ENCODE peak calls at places on chromosome 1, in eight cellular contexts. Z is lower lobe of right lung; M is uterus; K is CD8-positive, alpha-beta memory T cell; U is GM23338; J is breast epithelium; Y is SJCRH30; B is HepG2. C is an unnamed sample.

GRCh38 chr1:18943914-18944572 is 12.4 kb downstream of the IFFO2 start:
- DNase-seq in B (no peak), Y (no peak), K (no peak), Z (no peak), J (no peak), U (no peak), M (no peak), C (no peak)

GRCh38 chr1:170288155-170288554 is 142.4 kb downstream of the NTMT2 start:
- DNase-seq in M (no peak), B (no peak), Y (no peak), J (no peak), K (no peak), U (peak; percentile 56), Z (no peak), C (no peak)

GRCh38 chr1:110118636-110119396 is 6.6 kb downstream of the UBL4B start:
- DNase-seq in U (no peak), K (no peak), B (no peak), J (peak; percentile 17), M (no peak), Y (no peak), Z (no peak), C (no peak)

GRCh38 chr1:157691285-157691920 is 9.2 kb downstream of the FCRL3 start:
- DNase-seq in U (peak; percentile 77), Y (peak; percentile 24), J (no peak), M (no peak), Z (no peak), K (no peak), B (peak; percentile 7), C (peak; percentile 42)

GRCh38 chr1:72433591-72433990 is 151.3 kb upstream of the NEGR1 start:
- DNase-seq in J (no peak), Z (no peak), M (no peak), K (no peak), B (no peak), U (no peak), Y (no peak), C (no peak)

GRCh38 chr1:53025034-53025777 is 36.8 kb upstream of the PODN start:
- DNase-seq in B (peak; percentile 90), Y (no peak), J (no peak), Z (no peak), U (no peak), K (no peak), M (peak; percentile 76), C (no peak)

GRCh38 chr1:246608616-246609376 is 42.5 kb downstream of the CNST start:
- DNase-seq in M (peak; percentile 39), Y (peak; percentile 62), K (no peak), U (peak; percentile 68), B (peak; percentile 70), J (peak; percentile 86), Z (peak; percentile 93), C (peak; percentile 42)

GRCh38 chr1:63713627-63714481 is 60.0 kb upstream of the ROR1 start:
- DNase-seq in U (no peak), J (no peak), B (no peak), Z (no peak), M (no peak), Y (peak; percentile 91), K (no peak), C (no peak)

GRCh38 chr1:55213885-55214213 is 1.3 kb downstream of the USP24 start:
- DNase-seq in K (no peak), Z (no peak), B (no peak), U (peak; percentile 28), J (no peak), M (no peak), Y (no peak), C (peak; percentile 47)

GRCh38 chr1:55212349-55213028 is 2.7 kb downstream of the USP24 start:
- DNase-seq in U (peak; percentile 40), J (no peak), K (peak; percentile 1), B (no peak), Y (no peak), Z (no peak), M (no peak), C (no peak)

GRCh38 chr1:55211909-55212308 is 3.3 kb downstream of the USP24 start:
- DNase-seq in K (no peak), Z (no peak), Y (no peak), M (no peak), J (no peak), B (no peak), U (no peak), C (no peak)

GRCh38 chr1:55214214-55214902 is 806 bp downstream of the USP24 start:
- DNase-seq in B (peak; percentile 31), M (peak; percentile 41), K (peak; percentile 19), J (no peak), U (peak; percentile 83), Y (peak; percentile 79), Z (peak; percentile 60), C (peak; percentile 82)

GRCh38 chr1:55213029-55213884 is 1.9 kb downstream of the USP24 start:
- DNase-seq in M (no peak), U (no peak), Y (no peak), Z (no peak), K (peak; percentile 24), J (no peak), B (no peak), C (no peak)
- H3K4me1 ChIP-seq in M (peaks cover 8% of the 10 kb centered on the region), U (peaks cover 47% of the 10 kb centered on the region), Y (peaks cover 31% of the 10 kb centered on the region), Z (peaks cover 77% of the 10 kb centered on the region), K (peaks cover 67% of the 10 kb centered on the region), J (no peaks in the 10 kb centered on the region), B (peaks cover 66% of the 10 kb centered on the region), C (peaks cover 25% of the 10 kb centered on the region)

GRCh38 chr1:35555601-35556477 is 1.4 kb downstream of the KIAA0319L start:
- DNase-seq in Y (peak; percentile 58), U (no peak), K (no peak), Z (no peak), M (no peak), B (peak; percentile 97), J (no peak), C (no peak)

GRCh38 chr1:35556494-35557117 is 597 bp downstream of the KIAA0319L start:
- DNase-seq in Y (no peak), M (no peak), J (no peak), Z (no peak), U (no peak), B (no peak), K (no peak), C (no peak)

GRCh38 chr1:35557611-35558373 is at the start of gene NCDN:
- DNase-seq in J (peak; percentile 98), Z (peak; percentile 98), Y (peak; percentile 99), B (peak; percentile 94), U (peak; percentile 98), M (peak; percentile 96), K (peak; percentile 93), C (peak; percentile 96)

GRCh38 chr1:35558374-35559316 is 1.0 kb downstream of the NCDN start:
- DNase-seq in Z (no peak), K (no peak), J (no peak), M (no peak), Y (peak; percentile 62), U (peak; percentile 64), B (no peak), C (peak; percentile 82)

GRCh38 chr1:35557118-35557610 is at the start of gene KIAA0319L:
- DNase-seq in K (no peak), Z (peak; percentile 92), B (peak; percentile 60), M (peak; percentile 87), U (peak; percentile 87), J (no peak), Y (peak; percentile 76), C (peak; percentile 94)
- H3K4me1 ChIP-seq in K (peaks cover 31% of the 10 kb centered on the region), Z (peaks cover 52% of the 10 kb centered on the region), B (peaks cover 45% of the 10 kb centered on the region), M (peaks cover 15% of the 10 kb centered on the region), U (peaks cover 34% of the 10 kb centered on the region), J (no peaks in the 10 kb centered on the region), Y (peaks cover 15% of the 10 kb centered on the region), C (peaks cover 41% of the 10 kb centered on the region)

GRCh38 chr1:159941867-159942560 is 3.4 kb downstream of the IGSF9 start:
- DNase-seq in B (no peak), Z (no peak), J (no peak), U (peak; percentile 35), M (no peak), K (no peak), Y (no peak), C (no peak)
- H3K4me1 ChIP-seq in B (peaks cover 18% of the 10 kb centered on the region), Z (peaks cover 23% of the 10 kb centered on the region), J (no peaks in the 10 kb centered on the region), U (peaks cover 32% of the 10 kb centered on the region), M (peaks cover 7% of the 10 kb centered on the region), K (peaks cover 6% of the 10 kb centered on the region), Y (peaks cover 2% of the 10 kb centered on the region), C (no peaks in the 10 kb centered on the region)

DNA sequence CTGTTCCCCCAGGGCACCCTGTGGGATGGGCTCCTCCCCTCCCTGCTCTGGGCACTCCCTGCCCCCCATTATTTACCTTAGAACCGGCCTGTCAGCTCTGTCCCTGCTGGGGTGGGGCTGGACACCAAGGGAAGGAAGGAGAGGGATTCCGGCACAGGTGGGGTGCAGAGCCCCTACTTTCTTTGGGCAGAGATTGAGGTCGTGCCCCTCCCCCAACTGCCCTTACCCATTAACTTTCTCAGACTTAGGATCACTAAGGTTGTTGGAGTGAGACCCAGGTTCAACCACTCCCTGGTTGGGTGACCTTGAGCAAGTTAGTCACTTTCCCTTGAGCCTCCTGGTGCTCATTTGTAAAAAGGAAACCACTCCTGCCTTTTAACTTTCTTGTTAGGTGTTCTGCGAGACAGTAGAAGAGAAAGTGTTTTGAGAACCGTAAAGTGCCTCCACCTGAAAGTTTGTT is 57.0 kb upstream of the SYNC start:
- DNase-seq in U (peak; percentile 75), K (no peak), M (no peak), Z (peak; percentile 82), B (peak; percentile 53), J (peak; percentile 88), Y (no peak), C (no peak)
- H3K4me1 ChIP-seq in U (peaks cover 77% of the 10 kb centered on the region), K (peaks cover 30% of the 10 kb centered on the region), M (peaks cover 4% of the 10 kb centered on the region), Z (peaks cover 50% of the 10 kb centered on the region), B (peaks cover 64% of the 10 kb centered on the region), J (peaks cover 4% of the 10 kb centered on the region), Y (peaks cover 50% of the 10 kb centered on the region), C (peaks cover 31% of the 10 kb centered on the region)

DNA sequence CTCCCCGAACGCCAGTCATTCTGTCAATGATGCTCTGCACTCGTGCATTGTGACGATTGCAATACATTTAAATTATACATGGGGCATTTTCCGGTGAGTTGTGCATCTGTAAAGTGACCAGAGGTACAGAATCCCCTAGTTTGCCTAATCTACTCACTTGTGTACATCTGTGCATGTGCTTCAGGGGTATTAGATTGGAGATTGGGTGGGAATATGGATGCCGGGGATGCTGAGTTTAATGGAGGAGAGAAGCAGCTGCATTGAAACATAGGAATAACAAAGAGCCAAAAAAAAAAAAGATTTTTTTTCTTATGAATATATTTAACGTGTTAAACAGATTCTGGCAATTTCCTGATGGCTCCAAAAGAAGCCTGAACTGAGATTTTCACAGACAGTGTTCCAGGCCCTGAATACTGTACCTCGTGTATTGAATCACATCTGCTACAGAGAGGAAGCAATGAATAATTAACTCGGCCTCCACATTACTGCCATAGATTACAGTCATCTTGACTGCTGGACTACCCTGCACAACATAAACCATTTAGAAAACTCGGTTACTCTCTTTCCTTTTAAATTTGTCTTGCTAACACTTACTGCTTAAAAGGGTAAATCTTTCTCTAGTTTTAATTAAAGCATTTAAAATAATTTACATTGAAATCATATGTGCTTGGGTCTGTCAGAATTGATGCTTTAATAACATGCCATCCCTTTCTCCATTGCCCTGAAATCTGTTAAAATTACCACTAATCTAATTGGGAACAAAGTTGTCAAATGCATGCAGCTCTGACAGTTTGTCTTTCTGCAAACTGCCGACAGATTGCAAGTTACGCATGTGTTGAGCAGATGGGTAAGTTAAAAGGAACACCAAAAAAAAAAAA is 149.2 kb upstream of the C1orf87 start:
- DNase-seq in Z (no peak), J (no peak), Y (no peak), B (no peak), M (no peak), K (no peak), U (no peak), C (peak; percentile 35)
- H3K4me1 ChIP-seq in Z (no peaks in the 10 kb centered on the region), J (no peaks in the 10 kb centered on the region), Y (no peaks in the 10 kb centered on the region), B (no peaks in the 10 kb centered on the region), M (no peaks in the 10 kb centered on the region), K (no peaks in the 10 kb centered on the region), U (no peaks in the 10 kb centered on the region), C (peaks cover 17% of the 10 kb centered on the region)

GRCh38 chr1:221720545-221720944 is 21.3 kb downstream of the DUSP10 start:
- DNase-seq in J (no peak), Z (no peak), B (no peak), U (no peak), K (no peak), Y (no peak), M (no peak), C (no peak)
- H3K4me1 ChIP-seq in J (no peaks in the 10 kb centered on the region), Z (peaks cover 32% of the 10 kb centered on the region), B (peaks cover 46% of the 10 kb centered on the region), U (peaks cover 32% of the 10 kb centered on the region), K (peaks cover 4% of the 10 kb centered on the region), Y (peaks cover 35% of the 10 kb centered on the region), M (no peaks in the 10 kb centered on the region), C (peaks cover 29% of the 10 kb centered on the region)